ENCODE peak calls at places on chromosomes 1 and 21, in nine cellular contexts. P is cardiac fibroblast, L is sigmoid colon, G is left ventricle myocardium inferior, Y is hepatocyte, Z is fibroblast of pulmonary artery, U is astrocyte of the cerebellum, H is suprapubic skin, T is AG04450. B is an unnamed sample.

GRCh38 chr1:43265431-43265830 is 4.4 kb upstream of the TMEM125 start:
- DNase-seq in P (no peak), L (no peak), G (no peak), Y (no peak), Z (no peak), U (no peak), H (no peak), T (no peak), B (no peak)

GRCh38 chr1:17908945-17909344 is 153.8 kb downstream of the ACTL8 start:
- DNase-seq in P (no peak), L (no peak), G (no peak), Y (no peak), Z (no peak), U (no peak), H (peak; percentile 48), T (no peak), B (no peak)

GRCh38 chr1:228347181-228347580 is 59.5 kb downstream of the TRIM11 start:
- DNase-seq in P (no peak), L (peak; percentile 17), G (peak; percentile 13), Y (no peak), Z (no peak), U (no peak), H (no peak), T (no peak), B (no peak)

GRCh38 chr21:20997308-20997632 is 939 bp upstream of the NCAM2 start:
- DNase-seq in P (peak; percentile 1), L (no peak), G (no peak), Y (peak; percentile 11), Z (no peak), U (no peak), H (no peak), T (no peak), B (no peak)

GRCh38 chr1:163115887-163116286 is 46.7 kb downstream of the RGS4 start:
- DNase-seq in P (no peak), L (no peak), G (no peak), Y (no peak), Z (no peak), U (no peak), H (no peak), T (no peak), B (no peak)

GRCh38 chr21:39183272-39184049 is at the start of gene PSMG1:
- DNase-seq in P (peak; percentile 97), L (peak; percentile 96), G (peak; percentile 96), Y (peak; percentile 98), Z (peak; percentile 96), U (peak; percentile 85), H (peak; percentile 97), T (peak; percentile 78), B (peak; percentile 98)

GRCh38 chr1:88800382-88801051 is 90.8 kb downstream of the GTF2B start:
- DNase-seq in P (peak; percentile 21), L (no peak), G (no peak), Y (peak; percentile 45), Z (peak; percentile 51), U (peak; percentile 11), H (no peak), T (no peak), B (peak; percentile 9)

GRCh38 chr1:116580446-116581322 is 9.9 kb upstream of the CD58 start:
- DNase-seq in P (no peak), L (no peak), G (no peak), Y (no peak), Z (no peak), U (peak; percentile 36), H (no peak), T (no peak), B (no peak)

GRCh38 chr1:165928075-165928731 is 100.8 kb downstream of the UCK2 start:
- DNase-seq in P (peak; percentile 57), L (no peak), G (no peak), Y (peak; percentile 57), Z (peak; percentile 60), U (peak; percentile 6), H (no peak), T (peak; percentile 10), B (peak; percentile 46)

GRCh38 chr1:97013904-97014303 is 292.3 kb downstream of the PTBP2 start:
- DNase-seq in P (peak; percentile 80), L (no peak), G (no peak), Y (no peak), Z (peak; percentile 79), U (peak; percentile 27), H (no peak), T (no peak), B (peak; percentile 81)

GRCh38 chr1:198281911-198282310 is 125.1 kb downstream of the NEK7 start:
- DNase-seq in P (no peak), L (no peak), G (no peak), Y (no peak), Z (no peak), U (no peak), H (no peak), T (no peak), B (no peak)

GRCh38 chr1:156644146-156644545 is 2.2 kb downstream of the BCAN start:
- DNase-seq in P (no peak), L (no peak), G (no peak), Y (no peak), Z (no peak), U (no peak), H (no peak), T (no peak), B (no peak)

GRCh38 chr1:208161005-208161404 is 83.2 kb downstream of the PLXNA2 start:
- DNase-seq in P (no peak), L (peak; percentile 9), G (no peak), Y (no peak), Z (no peak), U (no peak), H (no peak), T (no peak), B (no peak)

GRCh38 chr21:44082648-44083436 is 24.4 kb upstream of the PWP2 start:
- DNase-seq in P (no peak), L (no peak), G (no peak), Y (peak; percentile 63), Z (no peak), U (no peak), H (peak; percentile 40), T (no peak), B (no peak)

GRCh38 chr21:33238565-33239255 is 9.0 kb downstream of the IFNAR2 start:
- DNase-seq in P (no peak), L (no peak), G (no peak), Y (no peak), Z (no peak), U (no peak), H (no peak), T (no peak), B (no peak)

GRCh38 chr1:226233293-226233692 is 9.8 kb downstream of the MIXL1 start:
- DNase-seq in P (no peak), L (no peak), G (no peak), Y (no peak), Z (no peak), U (no peak), H (no peak), T (no peak), B (no peak)

GRCh38 chr21:33762798-33763572 is 120.7 kb downstream of the ITSN1 start:
- DNase-seq in P (peak; percentile 40), L (no peak), G (no peak), Y (no peak), Z (peak; percentile 50), U (no peak), H (no peak), T (no peak), B (peak; percentile 19)

GRCh38 chr1:215569987-215570824 is 3.1 kb downstream of the KCTD3 start:
- DNase-seq in P (peak; percentile 17), L (no peak), G (no peak), Y (no peak), Z (peak; percentile 19), U (no peak), H (no peak), T (no peak), B (no peak)

GRCh38 chr1:234325878-234326492 is 47.3 kb upstream of the COA6 start:
- DNase-seq in P (no peak), L (no peak), G (no peak), Y (no peak), Z (no peak), U (no peak), H (no peak), T (no peak), B (peak; percentile 5)
- H3K4me3 ChIP-seq in P (peak overlapping the region; percentile 36), L (no peak overlapping the region), G (peak overlapping the region; percentile 60), Y (no peak overlapping the region), Z (peak overlapping the region; percentile 49), U (peak overlapping the region; percentile 4), H (peak overlapping the region; percentile 42), T (peak overlapping the region; percentile 59), B (peak overlapping the region; percentile 50)

DNA sequence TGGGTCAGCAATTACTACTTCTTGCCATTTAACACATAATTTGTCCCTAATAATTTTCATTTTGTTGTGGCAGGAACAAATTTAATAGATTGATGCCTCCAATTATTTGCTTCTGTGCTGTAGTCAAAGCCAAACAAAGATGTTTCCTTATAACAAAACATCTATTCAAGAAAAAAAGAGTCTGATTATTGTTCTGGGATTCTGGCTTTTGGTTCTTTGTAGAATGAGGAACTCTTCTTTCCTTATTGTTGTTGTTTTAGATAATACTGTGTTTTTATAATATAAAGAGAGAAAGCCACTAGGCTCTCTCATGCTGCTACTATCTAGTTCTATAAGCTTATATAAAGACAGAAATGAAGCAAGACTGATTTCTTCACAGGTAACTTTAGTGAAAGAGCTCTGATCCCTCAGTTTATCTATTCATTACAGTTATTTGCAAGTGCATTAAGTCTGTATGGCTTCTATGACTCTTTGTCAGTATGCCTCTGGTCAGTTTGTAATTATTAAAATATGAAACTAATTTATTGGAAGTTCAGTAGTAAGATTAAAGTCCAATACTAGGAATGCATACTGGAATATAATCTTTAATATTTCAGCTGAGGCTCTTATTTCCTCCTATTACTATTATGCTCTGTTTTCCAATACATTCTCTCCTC is 37.4 kb downstream of the PRKACB start:
- DNase-seq in P (no peak), L (no peak), G (no peak), Y (no peak), Z (no peak), U (no peak), H (no peak), T (no peak), B (no peak)
- TF ChIP-seq CTCF in P (no peak), L (no peak), G (no peak), Y (no peak), Z (no peak), U (no peak), H (no peak), T (no peak), B (no peak)

GRCh38 chr1:51516639-51517158 is 2.4 kb downstream of the EPS15 start:
- DNase-seq in P (no peak), L (no peak), G (no peak), Y (no peak), Z (no peak), U (no peak), H (no peak), T (no peak), B (no peak)
- H3K4me3 ChIP-seq in P (peak overlapping the region; percentile 81), L (no peak overlapping the region), G (peak overlapping the region; percentile 84), Y (no peak overlapping the region), Z (peak overlapping the region; percentile 82), U (no peak overlapping the region), H (peak overlapping the region; percentile 95), T (no peak overlapping the region), B (peak overlapping the region; percentile 30)

GRCh38 chr1:178500091-178500770 is 3.5 kb upstream of the CLEC20A start:
- DNase-seq in P (no peak), L (no peak), G (no peak), Y (no peak), Z (no peak), U (no peak), H (no peak), T (no peak), B (no peak)
- TF ChIP-seq CTCF in P (peak; percentile 35), L (no peak), G (no peak), Y (peak; percentile 11), Z (peak; percentile 17), U (peak; percentile 33), H (no peak), T (peak; percentile 39), B (no peak)

GRCh38 chr1:3289502-3289901 is 165.0 kb upstream of the ARHGEF16 start:
- DNase-seq in P (no peak), L (no peak), G (no peak), Y (no peak), Z (no peak), U (no peak), H (no peak), T (no peak), B (no peak)
- H3K4me3 ChIP-seq in P (no peak overlapping the region), L (no peak overlapping the region), G (no peak overlapping the region), Y (no peak overlapping the region), Z (no peak overlapping the region), U (no peak overlapping the region), H (no peak overlapping the region), T (no peak overlapping the region), B (no peak overlapping the region)